ENCODE peak calls at places on chromosomes 11 and 22, in five cellular contexts. E is C1 segment of cervical spinal cord; W is activated CD4-positive, CD25-positive, alpha-beta regulatory T cell; B is fibroblast of pulmonary artery; U is cardiac septum. S is an unnamed sample.

GRCh38 chr11:124900464-124900863 is 2.8 kb upstream of the ROBO4 start:
- DNase-seq in E (no peak), W (no peak), B (peak; percentile 85), U (no peak), S (no peak)

GRCh38 chr11:32176223-32176811 is 85.4 kb downstream of the RCN1 start:
- DNase-seq in E (peak; percentile 72), W (peak; percentile 71), B (peak; percentile 88), U (no peak), S (peak; percentile 91)

GRCh38 chr11:28903716-28904115 is 795.5 kb downstream of the METTL15 start:
- DNase-seq in E (no peak), W (no peak), B (peak; percentile 35), U (no peak), S (no peak)

GRCh38 chr11:104837969-104838639 is 60.2 kb downstream of the CASP12 start:
- DNase-seq in E (no peak), W (no peak), B (no peak), U (no peak), S (no peak)

GRCh38 chr22:38270091-38270972 is 2.5 kb downstream of the TMEM184B start:
- DNase-seq in E (peak; percentile 28), W (no peak), B (no peak), U (no peak), S (peak; percentile 71)

GRCh38 chr11:65489706-65490310 is 9.0 kb upstream of the MALAT1 start:
- DNase-seq in E (no peak), W (no peak), B (peak; percentile 60), U (no peak), S (no peak)

GRCh38 chr11:12824281-12825041 is 150.2 kb downstream of the TEAD1 start:
- DNase-seq in E (no peak), W (no peak), B (no peak), U (no peak), S (no peak)

GRCh38 chr22:43222281-43222680 is 35.3 kb upstream of the TTLL12 start:
- DNase-seq in E (no peak), W (no peak), B (no peak), U (no peak), S (no peak)

GRCh38 chr22:23856721-23857605 is 712 bp upstream of the SLC2A11 start:
- DNase-seq in E (no peak), W (no peak), B (peak; percentile 41), U (no peak), S (peak; percentile 76)

GRCh38 chr22:40768187-40768586 is 51.0 kb downstream of the SLC25A17 start:
- DNase-seq in E (no peak), W (no peak), B (no peak), U (no peak), S (no peak)

GRCh38 chr11:69075421-69076128 is 26.8 kb downstream of the TPCN2 start:
- DNase-seq in E (peak; percentile 77), W (no peak), B (peak; percentile 95), U (peak; percentile 84), S (peak; percentile 69)

GRCh38 chr11:86119062-86119461 is 50.2 kb upstream of the PICALM start:
- DNase-seq in E (no peak), W (no peak), B (no peak), U (no peak), S (no peak)

GRCh38 chr11:14750911-14751310 is 107.3 kb downstream of the PDE3B start:
- DNase-seq in E (no peak), W (no peak), B (no peak), U (no peak), S (no peak)

GRCh38 chr11:7582338-7582985 is 68.7 kb downstream of the PPFIBP2 start:
- DNase-seq in E (no peak), W (no peak), B (peak; percentile 49), U (no peak), S (no peak)

GRCh38 chr11:130212431-130212961 is 52.9 kb downstream of the ST14 start:
- DNase-seq in E (no peak), W (no peak), B (no peak), U (peak; percentile 46), S (no peak)

GRCh38 chr11:19725379-19726079 is 12.9 kb downstream of the NAV2 start:
- DNase-seq in E (no peak), W (no peak), B (no peak), U (no peak), S (no peak)

GRCh38 chr11:79200398-79201070 is 240.3 kb downstream of the TENM4 start:
- DNase-seq in E (no peak), W (no peak), B (no peak), U (no peak), S (no peak)

GRCh38 chr22:50665212-50665611 is 7.4 kb upstream of the SHANK3 start:
- DNase-seq in E (no peak), W (no peak), B (no peak), U (no peak), S (no peak)

GRCh38 chr22:46007848-46008261 is 30.9 kb upstream of the WNT7B start:
- DNase-seq in E (no peak), W (no peak), B (peak; percentile 96), U (peak; percentile 90), S (no peak)

GRCh38 chr11:25943777-25944661 is 387.9 kb upstream of the ANO3 start:
- DNase-seq in E (no peak), W (no peak), B (no peak), U (no peak), S (no peak)

GRCh38 chr11:121426476-121427454 is 25.3 kb upstream of the SORL1 start:
- DNase-seq in E (no peak), W (no peak), B (no peak), U (peak; percentile 85), S (no peak)